ENCODE peak calls at places on chromosomes 7 and 10, in five cellular contexts. S is AG04450, K is B cell, V is cerebellar nuclear complex, N is DMS153. L is an unnamed sample.
A peak's percentile ranks its signal among the peaks of the same experiment; 100 is the strongest.

GRCh38 chr10:121380211-121380610 is 218.0 kb downstream of the FGFR2 start:
- DNase-seq in K (no peak), V (no peak), S (no peak), N (no peak), L (no peak)

GRCh38 chr10:25263931-25264330 is 89.1 kb downstream of the GPR158 start:
- DNase-seq in V (no peak), S (no peak), N (no peak), K (no peak), L (no peak)

GRCh38 chr7:135678612-135679575 is 16.6 kb downstream of the STMP1 start:
- DNase-seq in S (no peak), K (no peak), N (no peak), V (no peak), L (no peak)

GRCh38 chr10:98636921-98637329 is 190.2 kb upstream of the HPS1 start:
- DNase-seq in N (no peak), S (no peak), V (no peak), K (no peak), L (no peak)

GRCh38 chr7:5094641-5095040 is 49.0 kb downstream of the RBAK start:
- DNase-seq in N (no peak), V (no peak), K (no peak), S (no peak), L (no peak)

GRCh38 chr7:388961-389701 is 99.2 kb downstream of the FOXL3 start:
- DNase-seq in V (no peak), S (no peak), K (no peak), N (no peak), L (no peak)

GRCh38 chr7:121752706-121753105 is 120.3 kb upstream of the PTPRZ1 start:
- DNase-seq in S (no peak), N (no peak), V (no peak), K (no peak), L (peak; percentile 47)

GRCh38 chr7:139588632-139589031 is 65.1 kb downstream of the CLEC2L start:
- DNase-seq in K (no peak), S (peak; percentile 72), V (no peak), N (no peak), L (no peak)

GRCh38 chr7:121267612-121268011 is 61.2 kb upstream of the WNT16 start:
- DNase-seq in N (no peak), K (no peak), V (no peak), S (no peak), L (no peak)